ENCODE peak calls at places on chromosomes 2 and 18, in five cellular contexts. One of them, this sample, is unnamed. For H3K4me1 and H3K36me3, the result is how much of the 10 kb centered on the place peaks cover.

GRCh38 chr2:241001413-241002274 is 3.2 kb downstream of the SNED1 start:
- DNase-seq in H1: no peak
- DNase-seq in right lobe of liver: peak
- DNase-seq in body of pancreas: no peak
- DNase-seq in thoracic aorta: no peak
- DNase-seq in this sample: peak

GRCh38 chr18:31217455-31217854 is 54.8 kb upstream of the DSC1 start:
- DNase-seq in H1: no peak
- DNase-seq in right lobe of liver: no peak
- DNase-seq in thoracic aorta: no peak
- DNase-seq in body of pancreas: peak
- DNase-seq in this sample: no peak

GRCh38 chr2:113203901-113204519 is 30.2 kb downstream of the PSD4 start:
- DNase-seq in H1: peak
- DNase-seq in body of pancreas: peak
- DNase-seq in thoracic aorta: no peak
- DNase-seq in right lobe of liver: peak
- DNase-seq in this sample: peak

GRCh38 chr2:10720306-10720705 is 1.1 kb upstream of the ATP6V1C2 start:
- DNase-seq in right lobe of liver: no peak
- DNase-seq in body of pancreas: no peak
- DNase-seq in thoracic aorta: no peak
- DNase-seq in H1: no peak
- DNase-seq in this sample: no peak

GRCh38 chr18:22186484-22186971 is 17.1 kb downstream of the GATA6 start:
- DNase-seq in body of pancreas: no peak
- DNase-seq in H1: no peak
- DNase-seq in thoracic aorta: no peak
- DNase-seq in right lobe of liver: no peak
- DNase-seq in this sample: no peak

GRCh38 chr2:28950941-28951630 is 30.0 kb upstream of the TOGARAM2 start:
- DNase-seq in H1: no peak
- DNase-seq in thoracic aorta: no peak
- DNase-seq in body of pancreas: no peak
- DNase-seq in right lobe of liver: no peak
- DNase-seq in this sample: no peak

GRCh38 chr18:68960355-68960754 is 162.5 kb downstream of the CCDC102B start:
- DNase-seq in thoracic aorta: no peak
- DNase-seq in right lobe of liver: no peak
- DNase-seq in body of pancreas: no peak
- DNase-seq in H1: no peak
- DNase-seq in this sample: no peak

GRCh38 chr2:181760521-181760920 is 80.2 kb upstream of the NEUROD1 start:
- DNase-seq in right lobe of liver: no peak
- DNase-seq in body of pancreas: no peak
- DNase-seq in H1: no peak
- DNase-seq in thoracic aorta: no peak
- DNase-seq in this sample: no peak

GRCh38 chr2:45710468-45710867 is 59.0 kb downstream of the PRKCE start:
- DNase-seq in H1: no peak
- DNase-seq in right lobe of liver: no peak
- DNase-seq in body of pancreas: no peak
- DNase-seq in thoracic aorta: no peak
- DNase-seq in this sample: no peak
- H3K4me1 ChIP-seq in H1: under half
- H3K4me1 ChIP-seq in right lobe of liver: under half
- H3K4me1 ChIP-seq in body of pancreas: under half
- H3K4me1 ChIP-seq in thoracic aorta: under half
- H3K4me1 ChIP-seq in this sample: under half

GRCh38 chr2:47798628-47799027 is 15.7 kb downstream of the MSH6 start:
- DNase-seq in H1: no peak
- DNase-seq in thoracic aorta: no peak
- DNase-seq in body of pancreas: no peak
- DNase-seq in right lobe of liver: no peak
- DNase-seq in this sample: no peak
- H3K36me3 ChIP-seq in H1: under half
- H3K36me3 ChIP-seq in thoracic aorta: half or more
- H3K36me3 ChIP-seq in body of pancreas: under half
- H3K36me3 ChIP-seq in right lobe of liver: half or more
- H3K36me3 ChIP-seq in this sample: half or more

GRCh38 chr2:100248971-100249370 is 73.3 kb downstream of the LONRF2 start:
- DNase-seq in body of pancreas: no peak
- DNase-seq in H1: no peak
- DNase-seq in thoracic aorta: no peak
- DNase-seq in right lobe of liver: no peak
- DNase-seq in this sample: no peak
- TF ChIP-seq CTCF in body of pancreas: no peak
- TF ChIP-seq CTCF in H1: no peak
- TF ChIP-seq CTCF in thoracic aorta: no peak
- TF ChIP-seq CTCF in right lobe of liver: no peak
- TF ChIP-seq CTCF in this sample: no peak

GRCh38 chr2:30277582-30277981 is 46.2 kb downstream of the LBH start:
- DNase-seq in right lobe of liver: no peak
- DNase-seq in thoracic aorta: no peak
- DNase-seq in body of pancreas: no peak
- DNase-seq in H1: no peak
- DNase-seq in this sample: no peak
- H3K4me1 ChIP-seq in right lobe of liver: under half
- H3K4me1 ChIP-seq in thoracic aorta: under half
- H3K4me1 ChIP-seq in body of pancreas: under half
- H3K4me1 ChIP-seq in H1: under half
- H3K4me1 ChIP-seq in this sample: under half

DNA sequence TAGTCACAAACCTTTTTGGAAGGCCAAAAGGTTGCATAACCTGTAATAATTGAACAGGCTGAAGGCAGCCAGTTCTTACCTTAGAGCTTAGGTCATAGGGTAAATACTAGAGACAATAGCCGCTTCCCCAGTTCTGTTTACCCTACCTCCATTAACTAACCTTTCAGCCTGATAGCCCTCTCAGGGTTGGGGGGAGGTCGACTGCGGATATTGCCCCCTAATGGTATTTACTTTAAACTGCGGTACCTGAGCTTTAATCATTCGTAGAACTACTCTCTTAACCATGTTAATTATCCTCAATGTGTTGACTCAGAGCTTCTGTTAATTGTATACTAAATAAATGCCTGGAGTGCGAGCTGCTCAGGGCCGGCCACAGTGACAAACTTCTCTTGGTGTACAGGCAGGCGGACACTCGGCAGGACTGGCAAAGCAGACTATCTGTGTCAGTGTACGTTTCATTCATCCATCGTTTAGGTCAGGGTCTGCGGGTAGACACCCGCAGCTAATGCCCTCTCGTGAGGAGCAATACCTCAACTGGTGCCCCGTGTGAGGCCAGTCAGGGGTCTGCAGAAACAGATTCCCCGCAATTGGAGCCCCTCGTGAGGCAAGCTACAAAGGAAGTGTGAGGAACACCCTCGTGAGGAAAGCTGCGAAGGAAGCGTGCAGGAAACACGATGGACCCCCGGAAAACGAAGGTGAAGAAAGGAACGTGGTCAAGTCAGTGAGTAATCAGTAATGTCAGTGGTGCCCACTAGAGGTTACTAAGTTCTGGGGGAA is 115.3 kb upstream of the SCN7A start:
- DNase-seq in thoracic aorta: no peak
- DNase-seq in right lobe of liver: no peak
- DNase-seq in H1: no peak
- DNase-seq in body of pancreas: no peak
- DNase-seq in this sample: no peak
- H3K36me3 ChIP-seq in thoracic aorta: under half
- H3K36me3 ChIP-seq in right lobe of liver: under half
- H3K36me3 ChIP-seq in H1: under half
- H3K36me3 ChIP-seq in body of pancreas: under half
- H3K36me3 ChIP-seq in this sample: under half

GRCh38 chr18:65968605-65969004 is 217.8 kb downstream of the CDH7 start:
- DNase-seq in right lobe of liver: no peak
- DNase-seq in H1: no peak
- DNase-seq in thoracic aorta: no peak
- DNase-seq in body of pancreas: no peak
- DNase-seq in this sample: no peak
- TF ChIP-seq CTCF in right lobe of liver: no peak
- TF ChIP-seq CTCF in H1: no peak
- TF ChIP-seq CTCF in thoracic aorta: no peak
- TF ChIP-seq CTCF in body of pancreas: no peak
- TF ChIP-seq CTCF in this sample: no peak

DNA sequence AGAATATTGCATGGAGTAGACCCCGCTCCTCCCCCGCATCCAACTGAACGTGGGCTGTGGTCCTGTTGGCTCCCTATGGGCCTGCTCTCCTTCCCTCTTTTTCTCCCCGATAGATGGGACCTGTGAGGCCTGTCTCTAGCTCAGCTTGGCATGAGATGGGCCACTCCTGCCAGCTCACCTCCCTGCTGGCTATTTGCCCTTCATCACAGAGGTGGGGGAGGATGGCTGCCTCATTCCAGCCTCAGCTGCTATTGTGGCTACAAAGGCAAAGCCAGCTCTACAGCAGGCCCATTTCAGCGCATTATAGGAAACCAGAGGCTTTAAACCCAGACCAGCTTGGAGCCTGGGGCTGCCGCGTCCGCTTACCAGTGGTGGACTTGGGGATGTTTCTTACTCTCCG is 313.9 kb downstream of the GBX2 start:
- DNase-seq in right lobe of liver: no peak
- DNase-seq in body of pancreas: no peak
- DNase-seq in thoracic aorta: no peak
- DNase-seq in H1: no peak
- DNase-seq in this sample: peak
- H3K4me1 ChIP-seq in right lobe of liver: under half
- H3K4me1 ChIP-seq in body of pancreas: under half
- H3K4me1 ChIP-seq in thoracic aorta: under half
- H3K4me1 ChIP-seq in H1: under half
- H3K4me1 ChIP-seq in this sample: under half

This sample was measured in ascending aorta.